ENCODE peak calls at places on chromosomes 7 and 10, in five cellular contexts. M is LHCN-M2, G is NCI-H774, Z is hypothalamus, O is HuH-7. Q is an unnamed sample.

GRCh38 chr7:100088621-100089457 is at the start of gene COPS6:
- DNase-seq in M (peak), G (peak), Z (peak), O (peak), Q (peak)

GRCh38 chr7:1668486-1668931 is 1.6 kb upstream of the ELFN1 start:
- DNase-seq in M (no peak), G (no peak), Z (no peak), O (no peak), Q (no peak)

GRCh38 chr10:22321831-22322662 is 1.1 kb downstream of the BMI1 start:
- DNase-seq in M (peak), G (no peak), Z (peak), O (no peak), Q (peak)

GRCh38 chr7:22356855-22357310 is at the start of gene RAPGEF5:
- DNase-seq in M (no peak), G (peak), Z (no peak), O (no peak), Q (no peak)

GRCh38 chr10:61821153-61821552 is 80.3 kb upstream of the ARID5B start:
- DNase-seq in M (no peak), G (no peak), Z (no peak), O (no peak), Q (no peak)

GRCh38 chr7:157010588-157011332 is at the start of gene MNX1:
- DNase-seq in M (no peak), G (peak), Z (no peak), O (peak), Q (no peak)

GRCh38 chr10:20971901-20972300 is 74.8 kb upstream of the NEBL start:
- DNase-seq in M (no peak), G (no peak), Z (no peak), O (no peak), Q (no peak)

GRCh38 chr10:126504051-126504760 is 115.9 kb upstream of the ADAM12 start:
- DNase-seq in M (peak), G (peak), Z (peak), O (peak), Q (peak)

GRCh38 chr10:88926484-88927249 is 25.9 kb downstream of the ACTA2 start:
- DNase-seq in M (peak), G (no peak), Z (no peak), O (no peak), Q (no peak)